ENCODE peak calls at places on chromosomes 16 and 17, in ten cellular contexts. C, G, P, K, L, I, B, U, N and O are unnamed samples.

GRCh38 chr17:41490022-41490421 is 312 bp upstream of the KRT36 start:
- DNase-seq in C (no peak), G (no peak), P (no peak), K (no peak), L (no peak), I (no peak), B (no peak), U (no peak), N (no peak), O (no peak)

GRCh38 chr17:21209511-21210175 is 4.3 kb downstream of the TMEM11 start:
- DNase-seq in C (no peak), G (no peak), P (no peak), K (no peak), L (no peak), I (no peak), B (no peak), U (peak; percentile 47), N (no peak), O (no peak)

GRCh38 chr16:22232277-22233049 is 26.4 kb downstream of the EEF2K start:
- DNase-seq in C (peak; percentile 68), G (no peak), P (no peak), K (no peak), L (no peak), I (no peak), B (no peak), U (no peak), N (peak; percentile 16), O (no peak)

GRCh38 chr17:79850571-79851460 is 11.6 kb upstream of the CBX4 start:
- DNase-seq in C (no peak), G (no peak), P (no peak), K (no peak), L (no peak), I (no peak), B (no peak), U (no peak), N (peak; percentile 38), O (peak; percentile 91)

GRCh38 chr17:57572062-57572461 is 173.0 kb downstream of the CCDC182 start:
- DNase-seq in C (peak; percentile 84), G (no peak), P (no peak), K (no peak), L (no peak), I (no peak), B (no peak), U (no peak), N (no peak), O (no peak)

GRCh38 chr17:35170968-35171771 is 23.0 kb downstream of the SLC35G3 start:
- DNase-seq in C (no peak), G (no peak), P (peak; percentile 58), K (no peak), L (no peak), I (no peak), B (peak; percentile 53), U (no peak), N (peak; percentile 56), O (peak; percentile 62)

GRCh38 chr17:82668631-82669099 is 20.4 kb upstream of the WDR45B start:
- DNase-seq in C (no peak), G (no peak), P (peak; percentile 74), K (peak; percentile 14), L (peak; percentile 38), I (no peak), B (peak; percentile 83), U (no peak), N (peak; percentile 60), O (no peak)

GRCh38 chr16:27720731-27721547 is 171.0 kb downstream of the KATNIP start:
- DNase-seq in C (no peak), G (no peak), P (no peak), K (no peak), L (no peak), I (no peak), B (no peak), U (no peak), N (no peak), O (no peak)

GRCh38 chr16:85560932-85561247 is 52.2 kb upstream of the GSE1 start:
- DNase-seq in C (no peak), G (no peak), P (no peak), K (no peak), L (no peak), I (no peak), B (no peak), U (no peak), N (no peak), O (no peak)

GRCh38 chr16:51159296-51159695 is 8.2 kb upstream of the SALL1 start:
- DNase-seq in C (no peak), G (no peak), P (no peak), K (no peak), L (no peak), I (no peak), B (no peak), U (no peak), N (no peak), O (no peak)

GRCh38 chr16:50489187-50489586 is 59.0 kb upstream of the NKD1 start:
- DNase-seq in C (peak; percentile 16), G (no peak), P (no peak), K (no peak), L (no peak), I (no peak), B (no peak), U (no peak), N (no peak), O (no peak)

GRCh38 chr17:51869387-51869786 is 289.1 kb downstream of the CA10 start:
- DNase-seq in C (no peak), G (no peak), P (peak; percentile 12), K (no peak), L (no peak), I (no peak), B (no peak), U (no peak), N (no peak), O (no peak)

GRCh38 chr17:31842416-31843381 is 16.3 kb downstream of the COPRS start:
- DNase-seq in C (peak; percentile 70), G (no peak), P (peak; percentile 78), K (peak; percentile 63), L (peak; percentile 71), I (peak; percentile 21), B (peak; percentile 81), U (peak; percentile 37), N (peak; percentile 82), O (peak; percentile 89)

GRCh38 chr17:31492880-31493655 is 101.6 kb downstream of the RAB11FIP4 start:
- DNase-seq in C (no peak), G (peak; percentile 44), P (peak; percentile 81), K (peak; percentile 62), L (no peak), I (peak; percentile 51), B (peak; percentile 80), U (no peak), N (no peak), O (no peak)

GRCh38 chr16:10992797-10993196 is 48.4 kb downstream of the CLEC16A start:
- DNase-seq in C (no peak), G (no peak), P (no peak), K (no peak), L (no peak), I (no peak), B (no peak), U (no peak), N (peak; percentile 93), O (peak; percentile 67)

GRCh38 chr17:75250009-75250471 is 11.4 kb downstream of the GGA3 start:
- DNase-seq in C (no peak), G (no peak), P (no peak), K (no peak), L (no peak), I (peak; percentile 41), B (peak; percentile 82), U (no peak), N (no peak), O (no peak)

GRCh38 chr16:1532771-1533170 is 695 bp upstream of the TMEM204 start:
- DNase-seq in C (no peak), G (no peak), P (no peak), K (no peak), L (no peak), I (no peak), B (no peak), U (no peak), N (no peak), O (no peak)

GRCh38 chr16:82936941-82937551 is 310.3 kb downstream of the CDH13 start:
- DNase-seq in C (no peak), G (no peak), P (no peak), K (no peak), L (no peak), I (no peak), B (no peak), U (no peak), N (peak; percentile 50), O (peak; percentile 41)

GRCh38 chr17:47066095-47066494 is 87.0 kb upstream of the RPRML start:
- DNase-seq in C (no peak), G (no peak), P (no peak), K (no peak), L (no peak), I (no peak), B (no peak), U (no peak), N (no peak), O (no peak)

GRCh38 chr16:17339764-17340541 is 130.8 kb downstream of the XYLT1 start:
- DNase-seq in C (no peak), G (no peak), P (no peak), K (no peak), L (no peak), I (no peak), B (no peak), U (no peak), N (peak; percentile 34), O (no peak)

GRCh38 chr16:3026003-3026378 is 2.2 kb downstream of the THOC6 start:
- DNase-seq in C (no peak), G (no peak), P (no peak), K (no peak), L (no peak), I (no peak), B (no peak), U (no peak), N (no peak), O (no peak)

GRCh38 chr16:20260215-20261009 is 66.9 kb downstream of the GP2 start:
- DNase-seq in C (no peak), G (no peak), P (no peak), K (no peak), L (no peak), I (no peak), B (no peak), U (no peak), N (no peak), O (no peak)

GRCh38 chr16:88306860-88307545 is 75.8 kb upstream of the ZNF469 start:
- DNase-seq in C (no peak), G (no peak), P (no peak), K (no peak), L (no peak), I (no peak), B (no peak), U (no peak), N (peak; percentile 93), O (peak; percentile 63)

GRCh38 chr17:6539871-6540270 is 16.5 kb downstream of the PITPNM3 start:
- DNase-seq in C (no peak), G (no peak), P (no peak), K (no peak), L (no peak), I (no peak), B (no peak), U (no peak), N (no peak), O (no peak)

GRCh38 chr16:85227924-85228462 is 115.7 kb upstream of the CIBAR2 start:
- DNase-seq in C (no peak), G (no peak), P (peak; percentile 21), K (no peak), L (peak; percentile 74), I (no peak), B (peak; percentile 61), U (no peak), N (peak; percentile 66), O (peak; percentile 70)

GRCh38 chr16:86303787-86304685 is 206.3 kb upstream of the FOXF1 start:
- DNase-seq in C (no peak), G (no peak), P (no peak), K (no peak), L (no peak), I (no peak), B (no peak), U (no peak), N (peak; percentile 71), O (no peak)

GRCh38 chr16:29307598-29308507 is 98.7 kb downstream of the NPIPB11 start:
- DNase-seq in C (no peak), G (no peak), P (no peak), K (no peak), L (no peak), I (no peak), B (no peak), U (no peak), N (peak; percentile 76), O (no peak)

GRCh38 chr16:27993587-27993986 is 69.9 kb downstream of the GSG1L start:
- DNase-seq in C (no peak), G (no peak), P (peak; percentile 81), K (no peak), L (no peak), I (no peak), B (no peak), U (no peak), N (no peak), O (no peak)